ENCODE peak calls at places on chromosomes 3 and 15, in nine cellular contexts. One of them, this sample, is unnamed. For H3K9me3, the result is how much of the 10 kb centered on the place peaks cover.

GRCh38 chr3:14511971-14512943 is 27.9 kb downstream of the GRIP2 start:
- DNase-seq in OCI-LY7: no peak
- DNase-seq in mesenchymal stem cell: no peak
- DNase-seq in IMR-90: no peak
- DNase-seq in pancreas: no peak
- DNase-seq in CD4-positive, alpha-beta memory T cell: no peak
- DNase-seq in Peyer's patch: peak
- DNase-seq in spleen: peak
- DNase-seq in esophagus muscularis mucosa: no peak
- DNase-seq in this sample: peak

GRCh38 chr3:14519406-14519805 is 20.7 kb downstream of the GRIP2 start:
- DNase-seq in CD4-positive, alpha-beta memory T cell: no peak
- DNase-seq in esophagus muscularis mucosa: no peak
- DNase-seq in mesenchymal stem cell: no peak
- DNase-seq in Peyer's patch: peak
- DNase-seq in spleen: no peak
- DNase-seq in OCI-LY7: no peak
- DNase-seq in IMR-90: no peak
- DNase-seq in pancreas: no peak
- DNase-seq in this sample: no peak

GRCh38 chr15:101058735-101059134 is 139.6 kb downstream of the LRRK1 start:
- DNase-seq in IMR-90: no peak
- DNase-seq in mesenchymal stem cell: peak
- DNase-seq in OCI-LY7: no peak
- DNase-seq in spleen: no peak
- DNase-seq in esophagus muscularis mucosa: no peak
- DNase-seq in Peyer's patch: peak
- DNase-seq in CD4-positive, alpha-beta memory T cell: no peak
- DNase-seq in pancreas: no peak
- DNase-seq in this sample: no peak

GRCh38 chr3:96813134-96813819 is 1.1 kb upstream of the EPHA6 start:
- DNase-seq in OCI-LY7: no peak
- DNase-seq in pancreas: peak
- DNase-seq in spleen: peak
- DNase-seq in Peyer's patch: peak
- DNase-seq in IMR-90: peak
- DNase-seq in CD4-positive, alpha-beta memory T cell: peak
- DNase-seq in esophagus muscularis mucosa: no peak
- DNase-seq in mesenchymal stem cell: peak
- DNase-seq in this sample: peak

GRCh38 chr3:104069114-104069513 is 1297.6 kb upstream of the ALCAM start:
- DNase-seq in mesenchymal stem cell: peak
- DNase-seq in Peyer's patch: no peak
- DNase-seq in IMR-90: no peak
- DNase-seq in esophagus muscularis mucosa: no peak
- DNase-seq in spleen: no peak
- DNase-seq in pancreas: no peak
- DNase-seq in CD4-positive, alpha-beta memory T cell: no peak
- DNase-seq in OCI-LY7: no peak
- DNase-seq in this sample: no peak

GRCh38 chr15:85489773-85490493 is 109.5 kb downstream of the AKAP13 start:
- DNase-seq in Peyer's patch: no peak
- DNase-seq in pancreas: no peak
- DNase-seq in spleen: no peak
- DNase-seq in IMR-90: no peak
- DNase-seq in mesenchymal stem cell: no peak
- DNase-seq in OCI-LY7: no peak
- DNase-seq in esophagus muscularis mucosa: no peak
- DNase-seq in CD4-positive, alpha-beta memory T cell: no peak
- DNase-seq in this sample: no peak

GRCh38 chr3:16084887-16085286 is 89.6 kb upstream of the GALNT15 start:
- DNase-seq in pancreas: no peak
- DNase-seq in mesenchymal stem cell: no peak
- DNase-seq in CD4-positive, alpha-beta memory T cell: no peak
- DNase-seq in esophagus muscularis mucosa: no peak
- DNase-seq in Peyer's patch: no peak
- DNase-seq in IMR-90: peak
- DNase-seq in OCI-LY7: no peak
- DNase-seq in spleen: no peak
- DNase-seq in this sample: no peak

GRCh38 chr3:138781012-138781470 is 53.7 kb downstream of the PIK3CB start:
- DNase-seq in esophagus muscularis mucosa: no peak
- DNase-seq in CD4-positive, alpha-beta memory T cell: peak
- DNase-seq in spleen: no peak
- DNase-seq in IMR-90: no peak
- DNase-seq in pancreas: no peak
- DNase-seq in OCI-LY7: no peak
- DNase-seq in mesenchymal stem cell: peak
- DNase-seq in Peyer's patch: peak
- DNase-seq in this sample: no peak

GRCh38 chr3:170493712-170494182 is 75.1 kb downstream of the CLDN11 start:
- DNase-seq in esophagus muscularis mucosa: no peak
- DNase-seq in OCI-LY7: no peak
- DNase-seq in mesenchymal stem cell: peak
- DNase-seq in IMR-90: peak
- DNase-seq in CD4-positive, alpha-beta memory T cell: no peak
- DNase-seq in pancreas: no peak
- DNase-seq in spleen: no peak
- DNase-seq in Peyer's patch: no peak
- DNase-seq in this sample: no peak

GRCh38 chr3:50777680-50778079 is 103.0 kb downstream of the DOCK3 start:
- DNase-seq in pancreas: no peak
- DNase-seq in mesenchymal stem cell: no peak
- DNase-seq in OCI-LY7: no peak
- DNase-seq in CD4-positive, alpha-beta memory T cell: no peak
- DNase-seq in esophagus muscularis mucosa: no peak
- DNase-seq in Peyer's patch: no peak
- DNase-seq in spleen: no peak
- DNase-seq in IMR-90: no peak
- DNase-seq in this sample: no peak

GRCh38 chr3:18151199-18151598 is 273.9 kb downstream of the SATB1 start:
- DNase-seq in mesenchymal stem cell: no peak
- DNase-seq in OCI-LY7: no peak
- DNase-seq in Peyer's patch: no peak
- DNase-seq in spleen: no peak
- DNase-seq in IMR-90: no peak
- DNase-seq in pancreas: no peak
- DNase-seq in CD4-positive, alpha-beta memory T cell: no peak
- DNase-seq in esophagus muscularis mucosa: no peak
- DNase-seq in this sample: no peak

GRCh38 chr15:76341366-76342045 is 4.9 kb downstream of the ISL2 start:
- DNase-seq in OCI-LY7: no peak
- DNase-seq in spleen: no peak
- DNase-seq in CD4-positive, alpha-beta memory T cell: no peak
- DNase-seq in esophagus muscularis mucosa: no peak
- DNase-seq in mesenchymal stem cell: no peak
- DNase-seq in Peyer's patch: no peak
- DNase-seq in pancreas: no peak
- DNase-seq in IMR-90: no peak
- DNase-seq in this sample: no peak

GRCh38 chr3:24854748-24855147 is 360.1 kb upstream of the THRB start:
- DNase-seq in OCI-LY7: no peak
- DNase-seq in pancreas: no peak
- DNase-seq in esophagus muscularis mucosa: no peak
- DNase-seq in Peyer's patch: no peak
- DNase-seq in IMR-90: no peak
- DNase-seq in mesenchymal stem cell: no peak
- DNase-seq in CD4-positive, alpha-beta memory T cell: no peak
- DNase-seq in spleen: no peak
- DNase-seq in this sample: no peak

GRCh38 chr15:78265752-78266224 is 1.4 kb downstream of the DNAJA4 start:
- DNase-seq in esophagus muscularis mucosa: no peak
- DNase-seq in OCI-LY7: no peak
- DNase-seq in CD4-positive, alpha-beta memory T cell: no peak
- DNase-seq in mesenchymal stem cell: peak
- DNase-seq in IMR-90: peak
- DNase-seq in pancreas: no peak
- DNase-seq in Peyer's patch: no peak
- DNase-seq in spleen: no peak
- DNase-seq in this sample: no peak

GRCh38 chr3:59251899-59252298 is 202.1 kb upstream of the CFAP20DC start:
- DNase-seq in CD4-positive, alpha-beta memory T cell: no peak
- DNase-seq in OCI-LY7: no peak
- DNase-seq in mesenchymal stem cell: peak
- DNase-seq in IMR-90: peak
- DNase-seq in pancreas: no peak
- DNase-seq in esophagus muscularis mucosa: no peak
- DNase-seq in spleen: no peak
- DNase-seq in Peyer's patch: no peak
- DNase-seq in this sample: no peak

GRCh38 chr15:55959744-55960143 is 33.7 kb downstream of the NEDD4 start:
- DNase-seq in IMR-90: peak
- DNase-seq in pancreas: no peak
- DNase-seq in esophagus muscularis mucosa: no peak
- DNase-seq in spleen: no peak
- DNase-seq in Peyer's patch: no peak
- DNase-seq in mesenchymal stem cell: no peak
- DNase-seq in OCI-LY7: no peak
- DNase-seq in CD4-positive, alpha-beta memory T cell: no peak
- DNase-seq in this sample: no peak

GRCh38 chr15:63602595-63602994 is 5.4 kb downstream of the FBXL22 start:
- DNase-seq in OCI-LY7: no peak
- DNase-seq in Peyer's patch: no peak
- DNase-seq in CD4-positive, alpha-beta memory T cell: no peak
- DNase-seq in mesenchymal stem cell: no peak
- DNase-seq in pancreas: no peak
- DNase-seq in IMR-90: no peak
- DNase-seq in spleen: no peak
- DNase-seq in esophagus muscularis mucosa: no peak
- DNase-seq in this sample: no peak

GRCh38 chr3:114452176-114452744 is 158.4 kb downstream of the TIGIT start:
- DNase-seq in OCI-LY7: peak
- DNase-seq in esophagus muscularis mucosa: no peak
- DNase-seq in CD4-positive, alpha-beta memory T cell: no peak
- DNase-seq in pancreas: no peak
- DNase-seq in spleen: no peak
- DNase-seq in mesenchymal stem cell: no peak
- DNase-seq in Peyer's patch: no peak
- DNase-seq in IMR-90: peak
- DNase-seq in this sample: no peak

GRCh38 chr15:68798695-68799094 is 22.0 kb downstream of the ANP32A start:
- DNase-seq in Peyer's patch: no peak
- DNase-seq in esophagus muscularis mucosa: no peak
- DNase-seq in spleen: no peak
- DNase-seq in IMR-90: no peak
- DNase-seq in OCI-LY7: no peak
- DNase-seq in mesenchymal stem cell: no peak
- DNase-seq in CD4-positive, alpha-beta memory T cell: no peak
- DNase-seq in pancreas: no peak
- DNase-seq in this sample: no peak

GRCh38 chr15:68801572-68802148 is 19.0 kb downstream of the ANP32A start:
- DNase-seq in IMR-90: no peak
- DNase-seq in OCI-LY7: no peak
- DNase-seq in spleen: no peak
- DNase-seq in mesenchymal stem cell: no peak
- DNase-seq in CD4-positive, alpha-beta memory T cell: no peak
- DNase-seq in Peyer's patch: no peak
- DNase-seq in pancreas: no peak
- DNase-seq in esophagus muscularis mucosa: no peak
- DNase-seq in this sample: no peak

GRCh38 chr15:68800875-68801274 is 19.8 kb downstream of the ANP32A start:
- DNase-seq in IMR-90: no peak
- DNase-seq in pancreas: no peak
- DNase-seq in CD4-positive, alpha-beta memory T cell: no peak
- DNase-seq in esophagus muscularis mucosa: no peak
- DNase-seq in spleen: no peak
- DNase-seq in Peyer's patch: no peak
- DNase-seq in OCI-LY7: no peak
- DNase-seq in mesenchymal stem cell: no peak
- DNase-seq in this sample: no peak

GRCh38 chr15:68806220-68807105 is 14.2 kb downstream of the ANP32A start:
- DNase-seq in mesenchymal stem cell: no peak
- DNase-seq in spleen: no peak
- DNase-seq in OCI-LY7: no peak
- DNase-seq in pancreas: no peak
- DNase-seq in esophagus muscularis mucosa: no peak
- DNase-seq in CD4-positive, alpha-beta memory T cell: no peak
- DNase-seq in IMR-90: no peak
- DNase-seq in Peyer's patch: peak
- DNase-seq in this sample: no peak

DNA sequence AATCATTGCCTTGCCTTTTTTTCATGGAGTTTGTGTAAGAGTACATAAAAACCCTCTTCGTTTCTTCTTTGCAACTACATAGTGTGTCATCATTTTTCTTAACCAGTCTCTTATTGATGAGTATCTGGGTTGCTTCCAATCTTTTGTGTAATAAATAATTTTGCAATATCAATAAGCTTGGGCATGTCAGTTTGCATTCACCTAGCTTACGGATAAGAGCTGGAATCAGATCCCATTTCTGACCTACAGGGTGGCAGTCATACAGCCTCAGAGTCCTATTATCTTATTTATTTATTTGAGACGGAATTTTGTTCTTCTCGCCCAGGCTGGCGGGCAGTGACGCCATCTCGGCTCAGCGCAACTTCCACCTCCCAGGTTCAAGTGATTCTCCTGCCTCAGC is 18.3 kb downstream of the ANP32A start:
- DNase-seq in Peyer's patch: no peak
- DNase-seq in spleen: no peak
- DNase-seq in OCI-LY7: no peak
- DNase-seq in esophagus muscularis mucosa: no peak
- DNase-seq in CD4-positive, alpha-beta memory T cell: no peak
- DNase-seq in IMR-90: no peak
- DNase-seq in mesenchymal stem cell: no peak
- DNase-seq in pancreas: no peak
- DNase-seq in this sample: no peak
- H3K27ac ChIP-seq in Peyer's patch: no peak
- H3K27ac ChIP-seq in spleen: no peak
- H3K27ac ChIP-seq in OCI-LY7: no peak
- H3K27ac ChIP-seq in esophagus muscularis mucosa: no peak
- H3K27ac ChIP-seq in CD4-positive, alpha-beta memory T cell: no peak
- H3K27ac ChIP-seq in IMR-90: no peak
- H3K27ac ChIP-seq in mesenchymal stem cell: no peak
- H3K27ac ChIP-seq in pancreas: no peak
- H3K27ac ChIP-seq in this sample: no peak

GRCh38 chr3:53675942-53676341 is 170.3 kb downstream of the CHDH start:
- DNase-seq in esophagus muscularis mucosa: peak
- DNase-seq in pancreas: no peak
- DNase-seq in Peyer's patch: no peak
- DNase-seq in OCI-LY7: no peak
- DNase-seq in spleen: no peak
- DNase-seq in mesenchymal stem cell: no peak
- DNase-seq in IMR-90: no peak
- DNase-seq in CD4-positive, alpha-beta memory T cell: no peak
- DNase-seq in this sample: no peak
- H3K9me3 ChIP-seq in esophagus muscularis mucosa: under half
- H3K9me3 ChIP-seq in pancreas: under half
- H3K9me3 ChIP-seq in Peyer's patch: under half
- H3K9me3 ChIP-seq in OCI-LY7: under half
- H3K9me3 ChIP-seq in spleen: under half
- H3K9me3 ChIP-seq in mesenchymal stem cell: under half
- H3K9me3 ChIP-seq in IMR-90: under half
- H3K9me3 ChIP-seq in CD4-positive, alpha-beta memory T cell: under half
- H3K9me3 ChIP-seq in this sample: under half

GRCh38 chr3:131110087-131110486 is 83.4 kb downstream of the NEK11 start:
- DNase-seq in pancreas: no peak
- DNase-seq in CD4-positive, alpha-beta memory T cell: no peak
- DNase-seq in spleen: no peak
- DNase-seq in mesenchymal stem cell: peak
- DNase-seq in OCI-LY7: no peak
- DNase-seq in Peyer's patch: no peak
- DNase-seq in IMR-90: peak
- DNase-seq in esophagus muscularis mucosa: no peak
- DNase-seq in this sample: no peak
- H3K27ac ChIP-seq in pancreas: no peak
- H3K27ac ChIP-seq in CD4-positive, alpha-beta memory T cell: no peak
- H3K27ac ChIP-seq in spleen: no peak
- H3K27ac ChIP-seq in mesenchymal stem cell: no peak
- H3K27ac ChIP-seq in OCI-LY7: no peak
- H3K27ac ChIP-seq in Peyer's patch: no peak
- H3K27ac ChIP-seq in IMR-90: no peak
- H3K27ac ChIP-seq in esophagus muscularis mucosa: no peak
- H3K27ac ChIP-seq in this sample: no peak

GRCh38 chr15:25056484-25057429 is 102.0 kb downstream of the SNRPN start:
- DNase-seq in mesenchymal stem cell: no peak
- DNase-seq in Peyer's patch: peak
- DNase-seq in spleen: peak
- DNase-seq in IMR-90: no peak
- DNase-seq in OCI-LY7: no peak
- DNase-seq in esophagus muscularis mucosa: no peak
- DNase-seq in CD4-positive, alpha-beta memory T cell: no peak
- DNase-seq in pancreas: no peak
- DNase-seq in this sample: no peak
- H3K9me3 ChIP-seq in mesenchymal stem cell: half or more
- H3K9me3 ChIP-seq in Peyer's patch: half or more
- H3K9me3 ChIP-seq in spleen: half or more
- H3K9me3 ChIP-seq in IMR-90: half or more
- H3K9me3 ChIP-seq in OCI-LY7: under half
- H3K9me3 ChIP-seq in esophagus muscularis mucosa: under half
- H3K9me3 ChIP-seq in CD4-positive, alpha-beta memory T cell: under half
- H3K9me3 ChIP-seq in pancreas: under half
- H3K9me3 ChIP-seq in this sample: half or more

This sample was measured in psoas muscle.